ENCODE peak calls at places on chromosomes 5 and 9, in six cellular contexts. M is fibroblast of lung; U is brain microvascular endothelial cell; X is CD4-positive, alpha-beta memory T cell; Y is ovary; A is upper lobe of right lung. N is an unnamed sample. For H3K27me3, the result is how much of the 10 kb centered on the place peaks cover.

GRCh38 chr5:136285501-136285900 is 79.8 kb downstream of the TRPC7 start:
- DNase-seq in M (peak), A (no peak), U (peak), X (no peak), Y (no peak), N (no peak)

GRCh38 chr9:35798658-35799366 is 7.4 kb downstream of the NPR2 start:
- DNase-seq in X (no peak), U (peak), M (peak), A (no peak), Y (no peak), N (no peak)

GRCh38 chr9:88017086-88017485 is 42.8 kb upstream of the CDK20 start:
- DNase-seq in Y (no peak), U (no peak), A (no peak), M (peak), X (no peak), N (no peak)

GRCh38 chr5:50962934-50963646 is 296.7 kb downstream of the PARP8 start:
- DNase-seq in M (peak), X (peak), A (peak), U (peak), Y (peak), N (peak)

GRCh38 chr5:57037355-57037754 is 85.4 kb upstream of the MIER3 start:
- DNase-seq in M (no peak), U (no peak), X (no peak), Y (no peak), A (no peak), N (no peak)

GRCh38 chr9:79233542-79233941 is 338.2 kb upstream of the TLE4 start:
- DNase-seq in M (no peak), U (peak), X (no peak), Y (no peak), A (no peak), N (no peak)

GRCh38 chr5:32173394-32174010 is 617 bp downstream of the GOLPH3 start:
- DNase-seq in X (peak), A (peak), M (peak), Y (peak), U (no peak), N (peak)

GRCh38 chr5:103120607-103121200 is 603 bp downstream of the PPIP5K2 start:
- DNase-seq in U (peak), A (no peak), Y (no peak), M (peak), X (no peak), N (no peak)

GRCh38 chr9:74117731-74118130 is 379.4 kb upstream of the RORB start:
- DNase-seq in M (peak), A (no peak), U (no peak), Y (no peak), X (no peak), N (no peak)

GRCh38 chr5:38994329-38994927 is 79.8 kb downstream of the RICTOR start:
- DNase-seq in Y (peak), A (no peak), M (peak), X (peak), U (peak), N (peak)

GRCh38 chr9:125522328-125522725 is 184.7 kb downstream of the MAPKAP1 start:
- DNase-seq in U (peak), Y (peak), A (no peak), X (no peak), M (peak), N (no peak)

GRCh38 chr5:40733439-40733838 is 22.3 kb downstream of the TTC33 start:
- DNase-seq in U (no peak), X (no peak), M (no peak), A (no peak), Y (no peak), N (no peak)

GRCh38 chr9:105051897-105052296 is 123.9 kb upstream of the ABCA1 start:
- DNase-seq in Y (no peak), U (no peak), A (no peak), M (no peak), X (peak), N (no peak)

GRCh38 chr9:35164711-35165110 is 2.9 kb downstream of the UNC13B start:
- DNase-seq in Y (no peak), A (no peak), U (peak), X (no peak), M (peak), N (no peak)

GRCh38 chr9:75123696-75124095 is 35.4 kb downstream of the OSTF1 start:
- DNase-seq in M (no peak), U (no peak), X (no peak), A (no peak), Y (no peak), N (no peak)

GRCh38 chr5:14062178-14062577 is 81.0 kb upstream of the TRIO start:
- DNase-seq in M (peak), U (no peak), X (no peak), Y (no peak), A (no peak), N (no peak)

GRCh38 chr9:36470891-36471290 is 70.8 kb upstream of the RNF38 start:
- DNase-seq in X (peak), U (peak), M (peak), A (peak), Y (peak), N (peak)

GRCh38 chr9:129725841-129726251 is 27.0 kb downstream of the PTGES start:
- DNase-seq in M (peak), Y (no peak), A (no peak), X (no peak), U (no peak), N (no peak)

GRCh38 chr5:119269061-119269579 is 86.7 kb upstream of the TNFAIP8 start:
- DNase-seq in X (peak), M (peak), Y (no peak), U (peak), A (peak), N (peak)

GRCh38 chr5:2509527-2509926 is 241.9 kb downstream of the IRX2 start:
- DNase-seq in U (no peak), M (no peak), A (no peak), Y (no peak), X (no peak), N (no peak)

GRCh38 chr5:31047007-31047406 is 146.5 kb upstream of the CDH6 start:
- DNase-seq in U (no peak), Y (no peak), A (no peak), M (no peak), X (no peak), N (no peak)

GRCh38 chr5:5523066-5523505 is 100.6 kb downstream of the ICE1 start:
- DNase-seq in A (no peak), U (no peak), M (no peak), Y (no peak), X (peak), N (no peak)

GRCh38 chr5:98769256-98770157 is 4.0 kb upstream of the RGMB start:
- DNase-seq in M (peak), U (peak), A (peak), Y (peak), X (peak), N (peak)

GRCh38 chr5:470961-471749 is 28.2 kb downstream of the EXOC3 start:
- DNase-seq in Y (peak), U (no peak), A (peak), M (no peak), X (no peak), N (no peak)

GRCh38 chr9:106653111-106653697 is 209.8 kb upstream of the ZNF462 start:
- DNase-seq in U (no peak), X (no peak), M (no peak), A (no peak), Y (no peak), N (peak)

GRCh38 chr9:8907863-8908262 is 1108.3 kb upstream of the DMAC1 start:
- DNase-seq in X (no peak), M (no peak), U (no peak), Y (no peak), A (no peak), N (no peak)

GRCh38 chr5:155466851-155467250 is 453.3 kb downstream of the KIF4B start:
- DNase-seq in A (no peak), M (no peak), U (no peak), X (no peak), Y (no peak), N (no peak)

GRCh38 chr5:132655821-132656773 is 1.9 kb upstream of the IL13 start:
- DNase-seq in A (no peak), U (no peak), M (peak), Y (no peak), X (no peak), N (no peak)

GRCh38 chr5:148725675-148726074 is 71.3 kb upstream of the HTR4 start:
- DNase-seq in A (no peak), Y (no peak), U (no peak), M (no peak), X (no peak), N (no peak)

GRCh38 chr9:2469681-2470141 is 151.9 kb upstream of the VLDLR start:
- DNase-seq in U (no peak), M (peak), Y (peak), X (no peak), A (no peak), N (peak)

GRCh38 chr5:73170522-73170921 is 2.5 kb upstream of the TMEM174 start:
- DNase-seq in U (no peak), A (no peak), Y (no peak), M (no peak), X (no peak), N (peak)

GRCh38 chr5:180126716-180127681 is 55.4 kb upstream of the RNF130 start:
- DNase-seq in A (peak), U (no peak), M (peak), X (no peak), Y (no peak), N (peak)

GRCh38 chr9:13942695-13943094 is 371.2 kb downstream of the NFIB start:
- DNase-seq in A (no peak), X (no peak), Y (peak), M (peak), U (peak), N (no peak)

GRCh38 chr9:101480386-101480785 is 44.8 kb upstream of the ALDOB start:
- DNase-seq in A (no peak), U (no peak), X (no peak), Y (no peak), M (no peak), N (no peak)

GRCh38 chr9:134863941-134864820 is 16.4 kb upstream of the FCN2 start:
- DNase-seq in A (peak), M (no peak), U (no peak), X (no peak), Y (peak), N (no peak)

GRCh38 chr9:6133346-6134063 is 82.1 kb upstream of the IL33 start:
- DNase-seq in U (no peak), A (no peak), M (peak), X (no peak), Y (no peak), N (no peak)

GRCh38 chr9:122125158-122125890 is 32.2 kb upstream of the TTLL11 start:
- DNase-seq in U (peak), M (peak), Y (peak), X (peak), A (peak), N (peak)

GRCh38 chr5:132813599-132814440 is 718 bp downstream of the SOWAHA start:
- DNase-seq in M (peak), X (peak), Y (no peak), A (no peak), U (no peak), N (peak)

GRCh38 chr9:107693620-107694326 is 204.2 kb upstream of the KLF4 start:
- DNase-seq in U (peak), X (no peak), A (no peak), Y (no peak), M (peak), N (no peak)

GRCh38 chr9:92564479-92564878 is 28.7 kb upstream of the ECM2 start:
- DNase-seq in M (peak), U (no peak), Y (no peak), X (no peak), A (no peak), N (no peak)

DNA sequence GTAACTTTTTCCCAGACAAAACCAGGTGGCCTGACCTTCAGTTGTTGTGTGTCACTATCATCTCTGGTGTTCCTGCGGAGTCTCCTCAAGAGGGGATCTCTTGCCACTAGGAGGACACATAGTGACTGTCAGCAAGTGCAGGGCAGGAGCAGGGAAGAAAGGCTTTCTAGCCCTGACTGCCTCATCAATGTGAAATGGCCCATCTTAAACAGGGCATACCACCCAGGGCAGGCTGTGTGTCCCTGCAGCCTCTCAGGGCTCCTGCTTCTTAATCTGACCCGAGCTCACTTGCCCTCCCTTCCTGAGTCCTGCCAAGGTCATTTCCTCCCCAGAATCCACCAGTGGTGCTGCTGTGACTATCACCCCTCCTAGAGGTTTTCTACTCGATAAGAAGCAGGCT is 57.4 kb upstream of the SIMC1 start:
- DNase-seq in X (no peak), M (no peak), U (no peak), A (no peak), Y (peak), N (no peak)
- H3K27me3 ChIP-seq in X (under half), M (under half), U (under half), A (under half), Y (under half), N (under half)

GRCh38 chr9:109325089-109325488 is 4.2 kb upstream of the EPB41L4B start:
- DNase-seq in X (no peak), M (no peak), Y (no peak), A (no peak), U (no peak), N (no peak)

GRCh38 chr9:109323771-109324170 is 2.9 kb upstream of the EPB41L4B start:
- DNase-seq in U (no peak), M (no peak), A (no peak), X (no peak), Y (no peak), N (no peak)

GRCh38 chr9:109331353-109331752 is 10.5 kb upstream of the EPB41L4B start:
- DNase-seq in U (no peak), Y (no peak), M (peak), A (peak), X (no peak), N (peak)

GRCh38 chr9:109335121-109335520 is 14.3 kb upstream of the EPB41L4B start:
- DNase-seq in M (no peak), Y (no peak), A (no peak), U (no peak), X (no peak), N (no peak)

DNA sequence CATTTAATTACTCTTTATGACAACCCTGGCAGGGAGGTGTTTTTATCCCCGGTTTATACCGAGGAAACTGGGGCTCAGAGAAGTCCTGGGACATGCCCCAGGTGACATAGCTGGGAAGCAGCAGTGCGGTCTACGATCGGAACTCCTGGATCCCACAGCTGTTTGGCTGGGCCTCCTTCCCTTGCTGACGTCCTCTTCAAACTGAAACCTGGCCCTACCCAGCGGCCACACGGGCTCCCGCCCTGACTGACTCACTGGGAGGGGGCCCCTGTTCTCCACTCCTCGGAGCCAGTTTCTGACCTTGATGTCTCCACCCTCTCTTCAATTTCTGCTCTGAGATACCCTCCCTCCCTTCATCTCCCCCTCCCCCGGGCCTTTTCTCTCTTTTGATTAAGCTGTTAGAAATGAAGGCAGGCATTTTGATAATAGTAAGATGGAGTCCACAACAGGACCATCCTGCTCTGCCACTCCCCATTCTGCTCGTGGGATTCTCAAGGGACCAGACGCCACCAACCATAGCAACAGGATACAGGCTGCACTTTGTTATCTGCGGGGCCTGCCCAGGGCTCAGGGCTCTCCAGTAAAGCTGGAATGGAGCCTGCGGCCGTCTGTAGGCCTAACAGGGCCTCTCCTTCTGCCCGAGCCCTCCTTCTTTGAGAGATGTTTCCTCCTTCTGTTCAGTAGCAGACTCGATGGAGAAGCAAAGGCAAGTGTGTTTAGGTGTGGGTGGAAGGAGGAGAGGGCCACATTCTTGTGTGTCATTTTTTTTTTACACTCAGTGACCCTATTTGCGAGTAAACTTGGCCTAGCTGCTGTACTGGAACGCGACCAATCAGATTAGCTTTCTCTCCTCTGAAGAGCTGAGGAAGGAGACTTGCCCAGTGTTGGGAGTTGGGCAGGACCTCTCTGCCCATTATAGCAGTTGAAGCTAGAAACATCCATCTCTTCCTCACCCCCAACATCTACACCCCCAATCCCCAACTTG is 8.7 kb upstream of the EPB41L4B start:
- DNase-seq in X (no peak), M (peak), Y (peak), U (no peak), A (peak), N (peak)
- H3K27ac ChIP-seq in X (no peak), M (no peak), Y (peak), U (no peak), A (peak), N (peak)

DNA sequence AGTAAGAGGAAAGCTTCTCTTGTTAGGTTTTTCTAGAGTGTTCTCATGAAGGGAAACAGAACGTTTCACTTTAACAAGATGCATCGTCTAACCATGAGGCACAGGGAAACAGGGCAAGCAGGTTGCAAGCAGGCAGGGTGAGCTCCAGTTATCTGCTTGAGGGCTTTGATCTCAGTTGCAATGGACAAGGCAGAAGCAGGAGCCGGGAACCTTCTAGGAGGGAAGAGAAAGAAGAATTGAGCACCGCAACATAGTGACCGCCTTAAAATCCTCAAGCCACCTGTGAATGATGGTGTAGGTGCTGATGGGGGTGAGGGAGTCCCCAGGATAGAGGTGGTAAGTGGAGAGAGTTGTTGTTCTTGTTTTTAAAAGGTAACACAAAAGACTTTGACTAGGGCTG is 22.9 kb upstream of the ZSWIM6 start:
- DNase-seq in A (no peak), U (no peak), M (no peak), Y (no peak), X (no peak), N (no peak)
- H3K27me3 ChIP-seq in A (under half), U (under half), M (under half), Y (under half), X (under half), N (under half)

DNA sequence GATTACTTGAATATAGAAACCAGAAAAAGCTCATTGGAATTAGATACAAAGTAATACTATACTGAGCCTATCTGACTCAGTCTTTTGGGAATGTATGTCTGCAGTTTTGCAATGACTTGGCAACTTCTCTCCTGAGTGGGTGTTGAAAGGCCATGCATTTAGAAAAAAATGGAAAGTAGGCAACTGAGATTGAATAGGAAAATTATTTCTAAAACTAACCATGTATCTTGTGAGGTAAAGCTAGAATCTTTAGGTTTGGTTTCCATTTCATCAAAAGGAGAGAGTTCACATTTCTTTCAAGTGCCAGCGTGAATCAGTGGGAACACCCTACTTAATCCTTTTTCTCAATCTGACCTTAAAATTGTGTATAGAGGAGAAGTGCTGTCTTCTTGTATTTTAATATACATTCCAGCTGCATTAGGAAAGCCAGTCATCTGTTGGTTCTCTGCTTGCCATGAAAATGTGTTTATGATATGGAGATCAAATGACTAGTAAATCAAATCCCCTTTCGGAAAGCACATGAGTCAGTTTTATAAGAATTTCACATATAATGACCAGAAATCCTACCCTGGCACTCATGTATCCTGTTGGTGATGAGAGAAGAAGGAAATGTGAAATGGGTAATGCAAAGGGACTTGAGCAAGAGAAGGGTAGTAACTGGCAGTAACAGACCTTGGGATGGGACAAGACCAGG is 30.4 kb downstream of the NFX1 start:
- DNase-seq in U (peak), Y (no peak), X (no peak), A (no peak), M (peak), N (no peak)
- H3K27ac ChIP-seq in U (peak), Y (no peak), X (no peak), A (no peak), M (peak), N (no peak)

GRCh38 chr9:967851-968641 is 8.4 kb upstream of the DMRT3 start:
- DNase-seq in M (no peak), A (no peak), Y (no peak), U (no peak), X (no peak), N (no peak)
- H3K27me3 ChIP-seq in M (under half), A (half or more), Y (under half), U (half or more), X (half or more), N (under half)

N was measured in body of pancreas.